ENCODE peak calls at places on chromosomes 12 and 14, in seven cellular contexts. One of them, this sample, is unnamed.

GRCh38 chr12:22919883-22920282 is 294.9 kb downstream of the ETNK1 start:
- DNase-seq in GM12865: no peak
- DNase-seq in IMR-90: no peak
- DNase-seq in tibial nerve: no peak
- DNase-seq in GM18507: no peak
- DNase-seq in WTC11: no peak
- DNase-seq in activated T-helper 1 cell treated with Interleukin-2 at 50 U/mL for 16 hours: no peak
- DNase-seq in this sample: no peak

GRCh38 chr12:2165021-2165420 is 112.2 kb downstream of the CACNA1C start:
- DNase-seq in WTC11: no peak
- DNase-seq in IMR-90: peak
- DNase-seq in activated T-helper 1 cell treated with Interleukin-2 at 50 U/mL for 16 hours: no peak
- DNase-seq in GM12865: no peak
- DNase-seq in GM18507: no peak
- DNase-seq in tibial nerve: no peak
- DNase-seq in this sample: no peak

GRCh38 chr12:86234309-86234708 is 21.9 kb downstream of the MGAT4C start:
- DNase-seq in tibial nerve: no peak
- DNase-seq in IMR-90: no peak
- DNase-seq in WTC11: no peak
- DNase-seq in GM12865: no peak
- DNase-seq in activated T-helper 1 cell treated with Interleukin-2 at 50 U/mL for 16 hours: no peak
- DNase-seq in GM18507: no peak
- DNase-seq in this sample: no peak

GRCh38 chr12:17928708-17929366 is 161.2 kb downstream of the RERGL start:
- DNase-seq in GM18507: no peak
- DNase-seq in activated T-helper 1 cell treated with Interleukin-2 at 50 U/mL for 16 hours: no peak
- DNase-seq in IMR-90: peak
- DNase-seq in GM12865: no peak
- DNase-seq in tibial nerve: no peak
- DNase-seq in WTC11: no peak
- DNase-seq in this sample: no peak

GRCh38 chr12:31929140-31929526 is 30.1 kb upstream of the RESF1 start:
- DNase-seq in GM12865: peak
- DNase-seq in activated T-helper 1 cell treated with Interleukin-2 at 50 U/mL for 16 hours: no peak
- DNase-seq in IMR-90: no peak
- DNase-seq in GM18507: no peak
- DNase-seq in tibial nerve: no peak
- DNase-seq in WTC11: no peak
- DNase-seq in this sample: no peak

GRCh38 chr14:21255385-21256101 is 13.7 kb downstream of the HNRNPC start:
- DNase-seq in GM18507: no peak
- DNase-seq in activated T-helper 1 cell treated with Interleukin-2 at 50 U/mL for 16 hours: no peak
- DNase-seq in WTC11: no peak
- DNase-seq in GM12865: no peak
- DNase-seq in tibial nerve: no peak
- DNase-seq in IMR-90: peak
- DNase-seq in this sample: no peak

GRCh38 chr12:3752096-3752709 is 706 bp downstream of the CRACR2A start:
- DNase-seq in GM12865: peak
- DNase-seq in activated T-helper 1 cell treated with Interleukin-2 at 50 U/mL for 16 hours: peak
- DNase-seq in WTC11: no peak
- DNase-seq in IMR-90: no peak
- DNase-seq in tibial nerve: no peak
- DNase-seq in GM18507: peak
- DNase-seq in this sample: peak

GRCh38 chr12:45655186-45655585 is 74.3 kb upstream of the ARID2 start:
- DNase-seq in tibial nerve: no peak
- DNase-seq in GM18507: peak
- DNase-seq in activated T-helper 1 cell treated with Interleukin-2 at 50 U/mL for 16 hours: peak
- DNase-seq in IMR-90: peak
- DNase-seq in GM12865: peak
- DNase-seq in WTC11: no peak
- DNase-seq in this sample: peak

GRCh38 chr14:61355892-61356325 is 34.5 kb downstream of the PRKCH start:
- DNase-seq in activated T-helper 1 cell treated with Interleukin-2 at 50 U/mL for 16 hours: no peak
- DNase-seq in GM12865: no peak
- DNase-seq in WTC11: peak
- DNase-seq in tibial nerve: no peak
- DNase-seq in IMR-90: peak
- DNase-seq in GM18507: no peak
- DNase-seq in this sample: no peak

GRCh38 chr14:69105326-69105725 is 47.6 kb downstream of the DCAF5 start:
- DNase-seq in activated T-helper 1 cell treated with Interleukin-2 at 50 U/mL for 16 hours: no peak
- DNase-seq in GM18507: no peak
- DNase-seq in GM12865: no peak
- DNase-seq in tibial nerve: no peak
- DNase-seq in WTC11: no peak
- DNase-seq in IMR-90: peak
- DNase-seq in this sample: no peak

GRCh38 chr12:108814462-108815211 is 42.7 kb downstream of the SSH1 start:
- DNase-seq in WTC11: no peak
- DNase-seq in tibial nerve: no peak
- DNase-seq in activated T-helper 1 cell treated with Interleukin-2 at 50 U/mL for 16 hours: no peak
- DNase-seq in GM18507: no peak
- DNase-seq in GM12865: no peak
- DNase-seq in IMR-90: no peak
- DNase-seq in this sample: no peak

GRCh38 chr14:59246566-59246965 is 58.1 kb downstream of the DAAM1 start:
- DNase-seq in WTC11: no peak
- DNase-seq in GM12865: no peak
- DNase-seq in tibial nerve: no peak
- DNase-seq in activated T-helper 1 cell treated with Interleukin-2 at 50 U/mL for 16 hours: no peak
- DNase-seq in IMR-90: no peak
- DNase-seq in GM18507: no peak
- DNase-seq in this sample: no peak

GRCh38 chr12:124581299-124581698 is 13.9 kb upstream of the NCOR2 start:
- DNase-seq in WTC11: no peak
- DNase-seq in GM18507: no peak
- DNase-seq in GM12865: no peak
- DNase-seq in tibial nerve: no peak
- DNase-seq in IMR-90: no peak
- DNase-seq in activated T-helper 1 cell treated with Interleukin-2 at 50 U/mL for 16 hours: no peak
- DNase-seq in this sample: no peak

GRCh38 chr14:69999246-69999645 is 120.0 kb downstream of the SMOC1 start:
- DNase-seq in IMR-90: peak
- DNase-seq in tibial nerve: no peak
- DNase-seq in GM18507: no peak
- DNase-seq in WTC11: no peak
- DNase-seq in activated T-helper 1 cell treated with Interleukin-2 at 50 U/mL for 16 hours: no peak
- DNase-seq in GM12865: no peak
- DNase-seq in this sample: no peak

GRCh38 chr12:20490213-20490612 is 121.9 kb downstream of the PDE3A start:
- DNase-seq in activated T-helper 1 cell treated with Interleukin-2 at 50 U/mL for 16 hours: no peak
- DNase-seq in GM18507: no peak
- DNase-seq in GM12865: no peak
- DNase-seq in IMR-90: peak
- DNase-seq in tibial nerve: no peak
- DNase-seq in WTC11: no peak
- DNase-seq in this sample: no peak

GRCh38 chr14:94306047-94306978 is 13.2 kb upstream of the SERPINA10 start:
- DNase-seq in WTC11: no peak
- DNase-seq in IMR-90: no peak
- DNase-seq in activated T-helper 1 cell treated with Interleukin-2 at 50 U/mL for 16 hours: no peak
- DNase-seq in tibial nerve: no peak
- DNase-seq in GM12865: no peak
- DNase-seq in GM18507: no peak
- DNase-seq in this sample: no peak

GRCh38 chr12:89192419-89192818 is 159.9 kb downstream of the DUSP6 start:
- DNase-seq in activated T-helper 1 cell treated with Interleukin-2 at 50 U/mL for 16 hours: no peak
- DNase-seq in WTC11: no peak
- DNase-seq in GM18507: no peak
- DNase-seq in tibial nerve: no peak
- DNase-seq in IMR-90: peak
- DNase-seq in GM12865: no peak
- DNase-seq in this sample: no peak

GRCh38 chr12:94677778-94678177 is 27.4 kb upstream of the TMCC3 start:
- DNase-seq in GM18507: no peak
- DNase-seq in tibial nerve: no peak
- DNase-seq in WTC11: no peak
- DNase-seq in IMR-90: no peak
- DNase-seq in GM12865: peak
- DNase-seq in activated T-helper 1 cell treated with Interleukin-2 at 50 U/mL for 16 hours: no peak
- DNase-seq in this sample: no peak

GRCh38 chr14:96088911-96089310 is 49.7 kb downstream of the C14orf132 start:
- DNase-seq in activated T-helper 1 cell treated with Interleukin-2 at 50 U/mL for 16 hours: no peak
- DNase-seq in GM18507: no peak
- DNase-seq in tibial nerve: no peak
- DNase-seq in WTC11: no peak
- DNase-seq in IMR-90: no peak
- DNase-seq in GM12865: no peak
- DNase-seq in this sample: no peak

GRCh38 chr14:88630565-88630964 is 67.7 kb downstream of the ZC3H14 start:
- DNase-seq in tibial nerve: no peak
- DNase-seq in IMR-90: peak
- DNase-seq in WTC11: no peak
- DNase-seq in activated T-helper 1 cell treated with Interleukin-2 at 50 U/mL for 16 hours: no peak
- DNase-seq in GM12865: peak
- DNase-seq in GM18507: no peak
- DNase-seq in this sample: no peak

GRCh38 chr14:71165121-71165574 is 257.9 kb downstream of the PCNX1 start:
- DNase-seq in GM12865: no peak
- DNase-seq in WTC11: no peak
- DNase-seq in activated T-helper 1 cell treated with Interleukin-2 at 50 U/mL for 16 hours: no peak
- DNase-seq in tibial nerve: no peak
- DNase-seq in GM18507: no peak
- DNase-seq in IMR-90: peak
- DNase-seq in this sample: no peak

GRCh38 chr12:111093428-111094142 is 173.2 kb upstream of the MYL2 start:
- DNase-seq in GM12865: peak
- DNase-seq in tibial nerve: no peak
- DNase-seq in IMR-90: no peak
- DNase-seq in WTC11: no peak
- DNase-seq in GM18507: no peak
- DNase-seq in activated T-helper 1 cell treated with Interleukin-2 at 50 U/mL for 16 hours: no peak
- DNase-seq in this sample: no peak

GRCh38 chr14:105173901-105174894 is 5.6 kb upstream of the JAG2 start:
- DNase-seq in GM18507: no peak
- DNase-seq in tibial nerve: no peak
- DNase-seq in activated T-helper 1 cell treated with Interleukin-2 at 50 U/mL for 16 hours: peak
- DNase-seq in WTC11: no peak
- DNase-seq in IMR-90: no peak
- DNase-seq in GM12865: peak
- DNase-seq in this sample: peak

GRCh38 chr14:32077081-32078029 is at the start of gene ARHGAP5:
- DNase-seq in IMR-90: peak
- DNase-seq in activated T-helper 1 cell treated with Interleukin-2 at 50 U/mL for 16 hours: peak
- DNase-seq in WTC11: peak
- DNase-seq in tibial nerve: peak
- DNase-seq in GM12865: peak
- DNase-seq in GM18507: no peak
- DNase-seq in this sample: no peak

GRCh38 chr14:68109132-68109531 is 289.6 kb downstream of the RAD51B start:
- DNase-seq in GM12865: no peak
- DNase-seq in tibial nerve: no peak
- DNase-seq in GM18507: no peak
- DNase-seq in WTC11: no peak
- DNase-seq in IMR-90: peak
- DNase-seq in activated T-helper 1 cell treated with Interleukin-2 at 50 U/mL for 16 hours: no peak
- DNase-seq in this sample: no peak

This sample was measured in effector memory CD4-positive, alpha-beta T cell.